ENCODE peak calls at places on chromosome 10, in five cellular contexts. V is nephron progenitor cell, Z is progenitor cell of endocrine pancreas, Y is cardiac muscle cell, G is GM12864. I is an unnamed sample.

GRCh38 chr10:131946321-131946751 is 35.4 kb downstream of the BNIP3 start:
- DNase-seq in G (no peak), Z (no peak), Y (no peak), V (no peak), I (no peak)

GRCh38 chr10:100612601-100613595 is 77.2 kb downstream of the HIF1AN start:
- DNase-seq in Y (no peak), G (no peak), Z (no peak), V (no peak), I (no peak)

GRCh38 chr10:131729361-131729760 is 171.4 kb upstream of the PPP2R2D start:
- DNase-seq in G (no peak), Z (no peak), Y (no peak), V (no peak), I (no peak)

GRCh38 chr10:15374561-15374960 is 3.5 kb upstream of the FAM171A1 start:
- DNase-seq in V (no peak), G (no peak), Y (no peak), Z (no peak), I (no peak)

GRCh38 chr10:125639846-125640245 is 43.1 kb downstream of the TEX36 start:
- DNase-seq in Z (no peak), G (no peak), V (no peak), Y (no peak), I (no peak)

GRCh38 chr10:75202321-75203096 is 8.1 kb upstream of the VDAC2 start:
- DNase-seq in Z (no peak), G (no peak), Y (no peak), V (no peak), I (no peak)

GRCh38 chr10:12237265-12238220 is 41.6 kb downstream of the CDC123 start:
- DNase-seq in Y (no peak), V (no peak), Z (no peak), G (no peak), I (peak; percentile 23)

GRCh38 chr10:50927522-50928189 is 42.2 kb upstream of the A1CF start:
- DNase-seq in Y (no peak), G (no peak), Z (no peak), V (no peak), I (no peak)

GRCh38 chr10:96814264-96814663 is 17.8 kb upstream of the LCOR start:
- DNase-seq in G (no peak), Z (no peak), V (no peak), Y (no peak), I (no peak)

GRCh38 chr10:25508112-25508815 is 333.5 kb downstream of the GPR158 start:
- DNase-seq in G (no peak), Y (no peak), Z (no peak), V (no peak), I (no peak)

GRCh38 chr10:67471022-67471421 is 225.0 kb downstream of the CTNNA3 start:
- DNase-seq in Z (no peak), V (no peak), G (no peak), Y (no peak), I (no peak)

GRCh38 chr10:63605568-63605967 is 84.4 kb downstream of the REEP3 start:
- DNase-seq in G (no peak), Y (peak; percentile 53), Z (no peak), V (no peak), I (no peak)

GRCh38 chr10:97549587-97550322 is 22.8 kb upstream of the ANKRD2 start:
- DNase-seq in Y (peak; percentile 41), V (peak; percentile 45), Z (no peak), G (no peak), I (no peak)

GRCh38 chr10:107631876-107632275 is 467.4 kb upstream of the SORCS1 start:
- DNase-seq in Z (no peak), G (no peak), V (no peak), Y (no peak), I (no peak)

GRCh38 chr10:131729938-131730660 is 170.7 kb upstream of the PPP2R2D start:
- DNase-seq in V (no peak), Y (no peak), Z (no peak), G (no peak), I (no peak)

GRCh38 chr10:132973903-132974241 is 31.5 kb upstream of the CFAP46 start:
- DNase-seq in V (no peak), G (no peak), Z (no peak), Y (no peak), I (no peak)

GRCh38 chr10:103709341-103709920 is 145.9 kb downstream of the SH3PXD2A start:
- DNase-seq in V (no peak), Y (no peak), Z (no peak), G (no peak), I (no peak)

GRCh38 chr10:101031796-101032636 is 982 bp downstream of the SFXN3 start:
- DNase-seq in G (no peak), V (peak; percentile 74), Y (peak; percentile 74), Z (no peak), I (no peak)

GRCh38 chr10:7647062-7647664 is 19.6 kb downstream of the ITIH5 start:
- DNase-seq in Y (no peak), V (no peak), G (no peak), Z (no peak), I (no peak)

GRCh38 chr10:6778992-6779701 is 199.1 kb upstream of the PRKCQ start:
- DNase-seq in Z (no peak), Y (no peak), V (no peak), G (no peak), I (no peak)

GRCh38 chr10:58723977-58724376 is 211.3 kb downstream of the BICC1 start:
- DNase-seq in V (no peak), G (no peak), Y (no peak), Z (no peak), I (no peak)

GRCh38 chr10:124521429-124521871 is 59.8 kb downstream of the LHPP start:
- DNase-seq in Y (no peak), G (no peak), V (no peak), Z (no peak), I (no peak)

GRCh38 chr10:86664370-86665217 is 3.7 kb upstream of the LDB3 start:
- DNase-seq in V (no peak), Y (peak; percentile 95), G (no peak), Z (no peak), I (no peak)

GRCh38 chr10:93630609-93631320 is 18.4 kb downstream of the PDE6C start:
- DNase-seq in Y (no peak), G (no peak), V (no peak), Z (no peak), I (no peak)

GRCh38 chr10:97810476-97810875 is 38.7 kb upstream of the SFRP5 start:
- DNase-seq in G (no peak), V (no peak), Y (no peak), Z (no peak), I (no peak)

GRCh38 chr10:59580257-59580863 is 129.3 kb downstream of the SLC16A9 start:
- DNase-seq in Z (no peak), G (no peak), Y (peak; percentile 61), V (no peak), I (no peak)

GRCh38 chr10:110530131-110530831 is 32.6 kb downstream of the DUSP5 start:
- DNase-seq in Z (peak; percentile 45), Y (peak; percentile 58), G (no peak), V (peak; percentile 74), I (no peak)

GRCh38 chr10:48414778-48415177 is 108.3 kb downstream of the MAPK8 start:
- DNase-seq in G (no peak), Z (no peak), V (no peak), Y (no peak), I (no peak)

GRCh38 chr10:128854965-128855364 is 612.1 kb upstream of the MGMT start:
- DNase-seq in Z (no peak), G (no peak), Y (peak; percentile 62), V (peak; percentile 15), I (no peak)

GRCh38 chr10:88372051-88372450 is 211.1 kb downstream of the RNLS start:
- DNase-seq in G (no peak), Z (no peak), Y (no peak), V (no peak), I (no peak)

GRCh38 chr10:49174926-49175500 is 13.2 kb downstream of the TMEM273 start:
- DNase-seq in Z (no peak), Y (no peak), G (no peak), V (no peak), I (no peak)

DNA sequence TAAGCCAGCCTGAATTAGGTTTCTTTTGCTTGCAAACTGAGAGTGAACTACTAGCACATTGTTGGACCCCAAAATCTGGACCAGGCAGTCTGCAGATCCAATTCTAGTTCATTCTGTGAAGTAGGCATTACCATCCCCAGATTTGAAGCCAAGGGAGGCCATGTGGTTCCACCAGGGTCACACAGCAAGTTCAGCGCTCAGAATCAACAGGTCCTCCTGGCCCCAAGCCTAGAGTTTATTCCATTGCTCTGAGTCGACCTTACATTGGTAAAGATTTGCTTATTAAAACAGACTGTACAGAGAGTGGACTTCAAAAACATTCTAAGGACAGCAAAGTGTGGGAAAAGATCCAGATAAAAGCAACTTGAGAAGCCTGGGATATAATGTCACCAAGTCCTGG is 50.9 kb downstream of the AFAP1L2 start:
- DNase-seq in G (no peak), Y (no peak), V (no peak), Z (no peak), I (no peak)
- TF ChIP-seq CTCF in G (no peak), Y (no peak), V (no peak), Z (no peak), I (no peak)

GRCh38 chr10:44962870-44963738 is 3.5 kb downstream of the RASSF4 start:
- DNase-seq in G (no peak), V (no peak), Z (no peak), Y (peak; percentile 45), I (peak; percentile 4)
- TF ChIP-seq CTCF in G (peak; percentile 41), V (peak; percentile 21), Z (peak; percentile 53), Y (peak; percentile 14), I (peak; percentile 29)

GRCh38 chr10:5589071-5589962 is 64.6 kb downstream of the CALML3 start:
- DNase-seq in Y (no peak), V (no peak), Z (no peak), G (no peak), I (no peak)
- TF ChIP-seq CTCF in Y (no peak), V (no peak), Z (no peak), G (no peak), I (no peak)

DNA sequence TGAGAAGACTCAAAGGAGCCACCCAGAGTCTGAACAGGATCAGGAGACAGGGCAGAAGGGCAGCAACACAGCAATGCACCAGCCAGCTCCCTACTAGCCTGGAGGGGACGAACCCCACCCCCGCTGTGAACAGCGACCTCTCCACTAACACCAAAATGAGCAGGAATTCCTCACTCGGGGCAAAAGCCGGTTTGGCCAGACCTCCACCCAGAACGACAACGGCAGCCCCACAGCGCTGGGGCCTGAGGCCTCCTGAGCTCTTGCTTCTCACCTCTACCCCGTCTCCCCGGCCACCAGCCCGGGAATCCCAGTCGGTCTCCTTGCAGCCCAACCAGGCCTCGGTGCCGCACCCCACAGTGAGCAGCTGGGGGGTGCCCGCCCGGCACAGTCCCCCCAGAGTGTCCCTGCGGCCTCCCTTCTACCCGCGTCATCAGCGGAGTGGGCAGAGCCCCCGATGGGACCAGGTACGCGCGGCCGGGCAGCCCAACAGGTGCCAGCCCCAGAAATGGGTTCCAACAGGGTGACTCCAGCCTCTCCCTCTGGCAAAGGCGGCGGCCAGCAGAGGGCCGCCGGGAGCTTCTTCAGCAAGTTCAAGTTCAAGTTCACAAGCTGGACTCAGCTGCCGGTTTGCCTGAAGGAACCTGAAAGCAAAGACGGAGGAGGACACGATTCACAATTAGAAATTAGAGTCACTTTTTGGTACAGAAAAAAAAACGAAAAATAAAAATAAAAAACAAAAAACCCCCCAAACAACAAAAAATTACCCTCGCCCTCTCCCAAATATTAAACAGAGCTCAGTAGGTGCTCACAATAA is 129.0 kb downstream of the MARCHF5 start:
- DNase-seq in Y (peak; percentile 26), V (no peak), G (no peak), Z (no peak), I (no peak)
- TF ChIP-seq CTCF in Y (peak; percentile 67), V (no peak), G (peak; percentile 52), Z (peak; percentile 43), I (no peak)

GRCh38 chr10:34687434-34688205 is 127.5 kb downstream of the PARD3 start:
- DNase-seq in Y (no peak), V (no peak), Z (no peak), G (no peak), I (no peak)
- TF ChIP-seq CTCF in Y (no peak), V (no peak), Z (no peak), G (no peak), I (no peak)

GRCh38 chr10:77974396-77975074 is 48.0 kb upstream of the DLG5 start:
- DNase-seq in V (peak; percentile 10), Z (no peak), Y (peak; percentile 67), G (no peak), I (no peak)
- TF ChIP-seq CTCF in V (peak; percentile 41), Z (peak; percentile 56), Y (peak; percentile 49), G (peak; percentile 31), I (peak; percentile 24)

I was measured in GM13977.